ENCODE peak calls at places on chromosome 18, in ten cellular contexts. V, F, I, L, M, S, R, K, O and B are unnamed samples.

GRCh38 chr18:10408131-10408530 is 46.3 kb upstream of the APCDD1 start:
- DNase-seq in V (no peak), F (no peak), I (no peak), L (no peak), M (no peak), S (no peak), R (no peak), K (no peak), O (no peak), B (no peak)

GRCh38 chr18:68406761-68407160 is 308.1 kb downstream of the TMX3 start:
- DNase-seq in V (no peak), F (no peak), I (no peak), L (no peak), M (no peak), S (no peak), R (no peak), K (no peak), O (no peak), B (no peak)

GRCh38 chr18:29439398-29439797 is 1262.5 kb upstream of the CDH2 start:
- DNase-seq in V (no peak), F (no peak), I (no peak), L (no peak), M (no peak), S (no peak), R (no peak), K (no peak), O (no peak), B (no peak)

GRCh38 chr18:76518073-76518472 is 23.0 kb upstream of the ZNF516 start:
- DNase-seq in V (no peak), F (no peak), I (peak), L (no peak), M (no peak), S (no peak), R (no peak), K (no peak), O (no peak), B (no peak)

GRCh38 chr18:35526476-35527120 is 28.8 kb upstream of the INO80C start:
- DNase-seq in V (no peak), F (peak), I (no peak), L (no peak), M (no peak), S (no peak), R (no peak), K (peak), O (no peak), B (no peak)

GRCh38 chr18:26804474-26804873 is 61.0 kb downstream of the AQP4 start:
- DNase-seq in V (no peak), F (peak), I (no peak), L (no peak), M (no peak), S (no peak), R (no peak), K (no peak), O (no peak), B (peak)

GRCh38 chr18:9575558-9575957 is 38.8 kb downstream of the PPP4R1 start:
- DNase-seq in V (peak), F (peak), I (peak), L (peak), M (peak), S (peak), R (peak), K (peak), O (peak), B (peak)

GRCh38 chr18:9850297-9850696 is 35.5 kb upstream of the TXNDC2 start:
- DNase-seq in V (no peak), F (no peak), I (no peak), L (no peak), M (no peak), S (no peak), R (no peak), K (no peak), O (no peak), B (no peak)

GRCh38 chr18:2482711-2483475 is 88.4 kb downstream of the METTL4 start:
- DNase-seq in V (no peak), F (no peak), I (no peak), L (no peak), M (no peak), S (no peak), R (no peak), K (no peak), O (no peak), B (no peak)

GRCh38 chr18:56165601-56166355 is 472.6 kb downstream of the TXNL1 start:
- DNase-seq in V (no peak), F (no peak), I (peak), L (no peak), M (no peak), S (no peak), R (no peak), K (no peak), O (no peak), B (no peak)

DNA sequence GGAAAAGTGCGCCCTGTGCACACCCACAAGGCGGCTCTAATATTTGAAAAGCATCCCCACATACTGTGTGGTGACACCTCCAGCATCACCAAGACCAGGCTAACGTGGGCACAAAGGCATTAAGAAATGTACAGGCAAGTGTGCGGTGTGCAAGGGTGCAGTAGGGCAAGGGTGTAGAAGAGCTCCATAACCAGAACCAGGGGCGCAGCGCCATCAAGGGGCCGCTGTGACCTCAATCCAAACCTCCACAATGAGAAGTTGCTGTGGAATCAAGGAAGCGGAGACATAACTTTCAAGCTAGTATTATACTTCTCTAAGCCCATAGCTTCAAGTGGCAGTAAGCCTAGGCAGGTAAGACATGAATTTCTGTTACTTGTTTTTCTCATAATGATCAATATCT is 13.0 kb downstream of the L3MBTL4 start:
- DNase-seq in V (no peak), F (no peak), I (no peak), L (no peak), M (no peak), S (peak), R (no peak), K (no peak), O (no peak), B (no peak)
- TF ChIP-seq CTCF in V (peak), F (no peak), I (no peak), L (peak), M (no peak), S (peak), R (peak), K (no peak), O (no peak), B (no peak)

GRCh38 chr18:48939368-48940097 is 11.2 kb downstream of the SMAD7 start:
- DNase-seq in V (peak), F (peak), I (peak), L (no peak), M (no peak), S (peak), R (peak), K (peak), O (no peak), B (no peak)
- H3K27ac ChIP-seq in V (peak), F (peak), I (peak), L (peak), M (peak), S (no peak), R (peak), K (peak), O (no peak), B (peak)

DNA sequence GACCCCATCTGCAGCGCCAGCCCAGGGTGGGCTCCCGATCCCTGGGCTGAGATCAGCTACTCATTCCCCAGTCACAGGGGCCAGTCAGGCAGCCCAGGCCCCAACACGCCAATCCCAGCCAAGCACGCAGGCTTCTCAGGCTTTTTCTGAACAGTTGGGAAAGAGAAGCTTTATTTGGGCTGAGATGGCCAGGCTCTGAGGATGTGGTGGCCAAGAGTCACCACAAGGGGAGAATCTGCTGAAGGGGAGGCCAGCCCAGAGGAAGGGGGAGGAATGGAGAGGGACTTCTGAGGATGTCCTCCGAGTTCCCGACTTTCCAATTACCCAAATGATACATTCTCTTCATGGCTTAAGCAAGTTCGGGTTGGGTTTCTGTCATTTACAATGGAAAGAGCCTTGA is 2.8 kb upstream of the DIPK1C start:
- DNase-seq in V (no peak), F (no peak), I (no peak), L (no peak), M (no peak), S (peak), R (no peak), K (no peak), O (no peak), B (no peak)
- TF ChIP-seq CTCF in V (no peak), F (no peak), I (peak), L (no peak), M (no peak), S (peak), R (peak), K (no peak), O (peak), B (no peak)

DNA sequence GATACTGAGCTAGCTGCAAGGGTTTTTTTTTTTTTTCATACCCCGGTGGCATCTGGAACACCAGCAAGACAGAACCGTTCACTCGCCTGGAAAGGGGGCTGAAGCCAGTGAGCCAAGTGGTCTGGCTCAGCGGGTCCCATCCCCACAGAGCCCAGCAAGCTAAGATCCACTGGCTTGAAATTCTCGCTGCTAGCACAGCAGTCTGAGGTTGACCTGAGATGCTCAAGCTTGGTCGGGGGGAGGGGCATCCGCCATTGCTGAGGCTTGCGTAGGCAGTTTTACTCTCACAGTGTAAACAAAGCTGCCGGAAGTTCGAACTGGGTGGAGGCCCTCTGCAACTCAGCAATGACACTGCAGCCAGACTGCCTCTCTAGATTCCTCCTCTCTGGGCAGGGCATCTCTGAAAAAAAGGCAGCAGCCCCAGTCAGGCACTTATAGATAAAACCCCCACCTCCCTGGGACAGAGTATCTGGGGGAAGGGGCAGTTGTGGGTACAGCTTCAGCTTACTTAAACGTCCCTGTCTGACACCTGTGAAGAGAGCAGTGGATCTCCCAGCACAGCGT is 5.1 kb upstream of the MIB1 start:
- DNase-seq in V (peak), F (no peak), I (peak), L (no peak), M (peak), S (peak), R (peak), K (no peak), O (no peak), B (no peak)
- H3K27ac ChIP-seq in V (no peak), F (no peak), I (peak), L (no peak), M (no peak), S (no peak), R (no peak), K (no peak), O (no peak), B (no peak)

GRCh38 chr18:12307871-12308385 is at the start of gene TUBB6:
- DNase-seq in V (peak), F (peak), I (peak), L (no peak), M (no peak), S (peak), R (peak), K (peak), O (no peak), B (peak)

GRCh38 chr18:12305930-12306629 is 2.0 kb upstream of the TUBB6 start:
- DNase-seq in V (no peak), F (no peak), I (no peak), L (no peak), M (no peak), S (peak), R (no peak), K (no peak), O (no peak), B (no peak)

GRCh38 chr18:12308386-12309100 is 502 bp downstream of the TUBB6 start:
- DNase-seq in V (peak), F (peak), I (peak), L (no peak), M (peak), S (peak), R (peak), K (peak), O (no peak), B (peak)

GRCh38 chr18:12306752-12307151 is 1.3 kb upstream of the TUBB6 start:
- DNase-seq in V (no peak), F (no peak), I (no peak), L (no peak), M (no peak), S (no peak), R (no peak), K (no peak), O (no peak), B (no peak)

GRCh38 chr18:12307251-12307736 is 747 bp upstream of the TUBB6 start:
- DNase-seq in V (peak), F (peak), I (peak), L (no peak), M (no peak), S (no peak), R (peak), K (peak), O (no peak), B (no peak)
- TF ChIP-seq CTCF in V (no peak), F (no peak), I (peak), L (no peak), M (no peak), S (no peak), R (peak), K (no peak), O (no peak), B (no peak)

GRCh38 chr18:25786778-25787177 is 303.6 kb downstream of the SS18 start:
- DNase-seq in V (no peak), F (no peak), I (peak), L (no peak), M (no peak), S (no peak), R (no peak), K (no peak), O (no peak), B (no peak)

DNA sequence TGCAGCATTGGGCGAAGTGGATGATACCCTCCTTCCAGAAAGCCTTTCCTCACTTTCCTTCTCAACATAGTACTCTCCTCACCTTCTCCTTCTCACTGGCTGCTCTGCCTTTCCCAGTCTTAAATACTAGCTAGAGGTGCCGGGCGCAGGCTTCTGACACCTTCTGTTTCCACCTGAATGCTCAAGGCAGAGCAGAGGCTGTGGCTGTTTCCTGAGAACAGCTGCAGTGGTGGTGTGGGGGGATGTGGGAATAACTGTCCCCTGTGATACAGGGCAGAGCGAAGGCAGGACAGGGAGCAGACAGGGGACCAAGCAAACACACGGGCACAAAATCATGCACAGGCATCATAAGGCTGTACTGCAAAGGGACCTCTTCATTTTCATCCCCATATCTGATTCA is 303.1 kb downstream of the SS18 start:
- DNase-seq in V (no peak), F (no peak), I (no peak), L (no peak), M (no peak), S (no peak), R (no peak), K (no peak), O (no peak), B (no peak)
- H3K27ac ChIP-seq in V (no peak), F (no peak), I (no peak), L (no peak), M (no peak), S (no peak), R (no peak), K (no peak), O (no peak), B (no peak)

DNA sequence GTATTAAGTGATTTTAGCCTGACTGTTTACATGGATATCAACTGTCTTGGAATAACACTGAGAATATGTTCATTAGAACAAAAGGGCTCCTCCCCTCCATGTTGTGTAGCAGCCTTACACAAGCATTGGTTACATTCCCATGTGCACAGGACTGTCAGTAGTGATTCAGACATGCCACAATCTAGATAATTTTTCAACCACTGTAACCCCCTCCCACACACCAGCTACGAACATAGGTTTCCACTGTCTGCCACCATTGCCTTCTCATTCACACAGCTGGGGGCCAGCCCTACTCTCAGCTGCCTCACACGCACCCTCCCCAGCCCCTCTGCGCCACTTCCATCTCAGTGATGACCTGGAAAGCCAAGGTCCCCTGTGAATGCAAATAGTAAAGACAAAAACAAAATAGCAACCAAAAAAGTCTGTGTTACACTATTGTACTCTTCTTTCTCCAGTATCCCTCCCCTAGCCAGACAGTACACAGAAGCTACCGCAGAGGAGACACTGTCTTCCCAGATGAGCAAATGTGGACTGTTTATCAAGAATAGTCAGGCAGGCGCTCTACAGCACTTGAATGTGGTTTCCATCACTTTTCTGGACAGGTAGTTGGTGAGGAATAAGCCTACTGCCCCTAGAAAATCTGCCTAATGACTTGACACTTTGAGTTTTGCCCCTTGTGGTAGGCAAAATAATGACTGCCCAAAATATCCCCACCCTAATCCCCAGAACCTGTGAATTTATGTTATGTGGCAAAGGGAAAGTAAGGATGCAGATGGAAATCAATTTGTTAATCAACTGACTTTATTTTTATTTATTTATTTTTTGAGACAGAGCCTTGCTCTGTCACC is 27.9 kb upstream of the TYMS start:
- DNase-seq in V (no peak), F (no peak), I (peak), L (no peak), M (no peak), S (no peak), R (no peak), K (no peak), O (no peak), B (no peak)
- TF ChIP-seq CTCF in V (no peak), F (no peak), I (no peak), L (no peak), M (no peak), S (peak), R (no peak), K (no peak), O (peak), B (no peak)